ENCODE peak calls at places on chromosomes 2 and 18, in six cellular contexts. One of them, this sample, is unnamed.

GRCh38 chr2:239055756-239056493 is 208.0 kb downstream of the TWIST2 start:
- DNase-seq in CD8-positive, alpha-beta T cell: no peak
- DNase-seq in cardiac fibroblast: no peak
- DNase-seq in iris pigment epithelial cell: peak
- DNase-seq in ELR: peak
- DNase-seq in activated gamma-delta T cell: no peak
- DNase-seq in this sample: no peak

GRCh38 chr2:111954602-111955332 is 56.4 kb downstream of the MERTK start:
- DNase-seq in CD8-positive, alpha-beta T cell: no peak
- DNase-seq in cardiac fibroblast: no peak
- DNase-seq in iris pigment epithelial cell: no peak
- DNase-seq in ELR: no peak
- DNase-seq in activated gamma-delta T cell: no peak
- DNase-seq in this sample: no peak

GRCh38 chr2:233346930-233347329 is 7.4 kb upstream of the DGKD start:
- DNase-seq in CD8-positive, alpha-beta T cell: no peak
- DNase-seq in cardiac fibroblast: no peak
- DNase-seq in iris pigment epithelial cell: no peak
- DNase-seq in ELR: no peak
- DNase-seq in activated gamma-delta T cell: no peak
- DNase-seq in this sample: no peak

GRCh38 chr2:28583899-28584553 is 88.2 kb downstream of the PLB1 start:
- DNase-seq in CD8-positive, alpha-beta T cell: peak
- DNase-seq in cardiac fibroblast: peak
- DNase-seq in iris pigment epithelial cell: peak
- DNase-seq in ELR: peak
- DNase-seq in activated gamma-delta T cell: no peak
- DNase-seq in this sample: no peak

GRCh38 chr18:2978626-2979025 is 34.3 kb downstream of the LPIN2 start:
- DNase-seq in CD8-positive, alpha-beta T cell: no peak
- DNase-seq in cardiac fibroblast: peak
- DNase-seq in iris pigment epithelial cell: peak
- DNase-seq in ELR: peak
- DNase-seq in activated gamma-delta T cell: no peak
- DNase-seq in this sample: no peak

GRCh38 chr18:31401156-31402025 is 24.8 kb downstream of the DSG4 start:
- DNase-seq in CD8-positive, alpha-beta T cell: no peak
- DNase-seq in cardiac fibroblast: no peak
- DNase-seq in iris pigment epithelial cell: no peak
- DNase-seq in ELR: no peak
- DNase-seq in activated gamma-delta T cell: no peak
- DNase-seq in this sample: no peak

GRCh38 chr2:64837116-64837704 is 152.0 kb upstream of the SLC1A4 start:
- DNase-seq in CD8-positive, alpha-beta T cell: no peak
- DNase-seq in cardiac fibroblast: peak
- DNase-seq in iris pigment epithelial cell: peak
- DNase-seq in ELR: peak
- DNase-seq in activated gamma-delta T cell: no peak
- DNase-seq in this sample: no peak

GRCh38 chr2:238528953-238529781 is 102.4 kb downstream of the ASB1 start:
- DNase-seq in CD8-positive, alpha-beta T cell: no peak
- DNase-seq in cardiac fibroblast: peak
- DNase-seq in iris pigment epithelial cell: peak
- DNase-seq in ELR: peak
- DNase-seq in activated gamma-delta T cell: no peak
- DNase-seq in this sample: no peak

GRCh38 chr2:65392609-65393008 is 39.8 kb downstream of the SPRED2 start:
- DNase-seq in CD8-positive, alpha-beta T cell: no peak
- DNase-seq in cardiac fibroblast: no peak
- DNase-seq in iris pigment epithelial cell: no peak
- DNase-seq in ELR: no peak
- DNase-seq in activated gamma-delta T cell: no peak
- DNase-seq in this sample: no peak

GRCh38 chr18:79191418-79191817 is 122.2 kb downstream of the ATP9B start:
- DNase-seq in CD8-positive, alpha-beta T cell: no peak
- DNase-seq in cardiac fibroblast: no peak
- DNase-seq in iris pigment epithelial cell: no peak
- DNase-seq in ELR: no peak
- DNase-seq in activated gamma-delta T cell: no peak
- DNase-seq in this sample: no peak

GRCh38 chr2:30229596-30229995 is 1.7 kb upstream of the LBH start:
- DNase-seq in CD8-positive, alpha-beta T cell: no peak
- DNase-seq in cardiac fibroblast: no peak
- DNase-seq in iris pigment epithelial cell: no peak
- DNase-seq in ELR: no peak
- DNase-seq in activated gamma-delta T cell: no peak
- DNase-seq in this sample: no peak

GRCh38 chr2:58845011-58845410 is 603.9 kb upstream of the FANCL start:
- DNase-seq in CD8-positive, alpha-beta T cell: no peak
- DNase-seq in cardiac fibroblast: no peak
- DNase-seq in iris pigment epithelial cell: no peak
- DNase-seq in ELR: no peak
- DNase-seq in activated gamma-delta T cell: no peak
- DNase-seq in this sample: no peak

GRCh38 chr2:200252661-200253067 is 53.8 kb upstream of the SPATS2L start:
- DNase-seq in CD8-positive, alpha-beta T cell: no peak
- DNase-seq in cardiac fibroblast: peak
- DNase-seq in iris pigment epithelial cell: peak
- DNase-seq in ELR: peak
- DNase-seq in activated gamma-delta T cell: no peak
- DNase-seq in this sample: no peak

GRCh38 chr18:53165770-53166169 is 825.8 kb downstream of the DCC start:
- DNase-seq in CD8-positive, alpha-beta T cell: no peak
- DNase-seq in cardiac fibroblast: no peak
- DNase-seq in iris pigment epithelial cell: no peak
- DNase-seq in ELR: no peak
- DNase-seq in activated gamma-delta T cell: no peak
- DNase-seq in this sample: no peak

GRCh38 chr2:88190808-88191721 is 20.9 kb downstream of the THNSL2 start:
- DNase-seq in CD8-positive, alpha-beta T cell: no peak
- DNase-seq in cardiac fibroblast: peak
- DNase-seq in iris pigment epithelial cell: peak
- DNase-seq in ELR: peak
- DNase-seq in activated gamma-delta T cell: no peak
- DNase-seq in this sample: peak

GRCh38 chr2:71678874-71679273 is 225.5 kb downstream of the DYSF start:
- DNase-seq in CD8-positive, alpha-beta T cell: no peak
- DNase-seq in cardiac fibroblast: no peak
- DNase-seq in iris pigment epithelial cell: no peak
- DNase-seq in ELR: no peak
- DNase-seq in activated gamma-delta T cell: no peak
- DNase-seq in this sample: no peak

GRCh38 chr2:9703701-9704221 is 73.0 kb upstream of the YWHAQ start:
- DNase-seq in CD8-positive, alpha-beta T cell: no peak
- DNase-seq in cardiac fibroblast: peak
- DNase-seq in iris pigment epithelial cell: peak
- DNase-seq in ELR: peak
- DNase-seq in activated gamma-delta T cell: no peak
- DNase-seq in this sample: no peak

GRCh38 chr18:7021994-7022840 is 95.4 kb downstream of the LAMA1 start:
- DNase-seq in CD8-positive, alpha-beta T cell: no peak
- DNase-seq in cardiac fibroblast: peak
- DNase-seq in iris pigment epithelial cell: peak
- DNase-seq in ELR: peak
- DNase-seq in activated gamma-delta T cell: no peak
- DNase-seq in this sample: no peak

This sample was measured in GM10248.